ENCODE peak calls at places on chromosome 18, in eight cellular contexts. K, L, U, T, Q, D, V and A are unnamed samples. For H3K4me1, the result is how much of the 10 kb centered on the place peaks cover.

GRCh38 chr18:77129150-77129551 is 3.4 kb downstream of the MBP start:
- DNase-seq in K (peak), L (no peak), U (no peak), T (no peak), Q (no peak), D (no peak), V (no peak), A (no peak)

GRCh38 chr18:6326566-6326965 is 88.1 kb downstream of the L3MBTL4 start:
- DNase-seq in K (no peak), L (no peak), U (no peak), T (no peak), Q (no peak), D (no peak), V (no peak), A (no peak)

GRCh38 chr18:48877941-48878340 is 72.8 kb downstream of the SMAD7 start:
- DNase-seq in K (no peak), L (peak), U (peak), T (no peak), Q (no peak), D (no peak), V (no peak), A (no peak)

GRCh38 chr18:63705401-63705800 is 2.6 kb downstream of the SERPINB11 start:
- DNase-seq in K (no peak), L (no peak), U (no peak), T (no peak), Q (no peak), D (no peak), V (no peak), A (no peak)

GRCh38 chr18:26429535-26429934 is 118.8 kb downstream of the KCTD1 start:
- DNase-seq in K (peak), L (no peak), U (no peak), T (peak), Q (no peak), D (no peak), V (peak), A (no peak)

GRCh38 chr18:35289293-35290069 is 548 bp downstream of the ZSCAN30 start:
- DNase-seq in K (peak), L (no peak), U (peak), T (no peak), Q (peak), D (peak), V (no peak), A (peak)

GRCh38 chr18:25786778-25787177 is 303.6 kb downstream of the SS18 start:
- DNase-seq in K (peak), L (no peak), U (no peak), T (no peak), Q (no peak), D (no peak), V (no peak), A (no peak)

GRCh38 chr18:49727816-49728215 is 85.5 kb downstream of the ACAA2 start:
- DNase-seq in K (no peak), L (no peak), U (no peak), T (no peak), Q (no peak), D (no peak), V (no peak), A (no peak)

GRCh38 chr18:44450220-44450619 is 230.5 kb upstream of the SETBP1 start:
- DNase-seq in K (no peak), L (no peak), U (no peak), T (no peak), Q (no peak), D (no peak), V (no peak), A (no peak)

GRCh38 chr18:30044496-30044895 is 998.0 kb downstream of the DSC3 start:
- DNase-seq in K (no peak), L (no peak), U (no peak), T (no peak), Q (no peak), D (no peak), V (no peak), A (no peak)

GRCh38 chr18:76985156-76985950 is 147.2 kb downstream of the MBP start:
- DNase-seq in K (no peak), L (peak), U (no peak), T (no peak), Q (no peak), D (no peak), V (no peak), A (no peak)

GRCh38 chr18:35246831-35247230 is 6.0 kb downstream of the ZNF397 start:
- DNase-seq in K (no peak), L (no peak), U (no peak), T (no peak), Q (no peak), D (no peak), V (no peak), A (no peak)

GRCh38 chr18:78582898-78583738 is 396.5 kb upstream of the SALL3 start:
- DNase-seq in K (no peak), L (no peak), U (no peak), T (no peak), Q (no peak), D (no peak), V (no peak), A (no peak)

GRCh38 chr18:23573948-23574431 is 12.3 kb downstream of the NPC1 start:
- DNase-seq in K (peak), L (no peak), U (no peak), T (no peak), Q (no peak), D (no peak), V (no peak), A (no peak)

GRCh38 chr18:79397830-79398761 is 2.4 kb downstream of the NFATC1 start:
- DNase-seq in K (no peak), L (peak), U (peak), T (no peak), Q (no peak), D (no peak), V (no peak), A (no peak)

GRCh38 chr18:37286801-37287200 is 278.8 kb downstream of the CELF4 start:
- DNase-seq in K (no peak), L (no peak), U (no peak), T (no peak), Q (no peak), D (no peak), V (no peak), A (no peak)

GRCh38 chr18:2656237-2657042 is 914 bp downstream of the SMCHD1 start:
- DNase-seq in K (peak), L (peak), U (peak), T (peak), Q (peak), D (peak), V (peak), A (peak)

GRCh38 chr18:33594799-33595198 is 16.8 kb downstream of the ASXL3 start:
- DNase-seq in K (peak), L (no peak), U (no peak), T (no peak), Q (no peak), D (no peak), V (no peak), A (no peak)

GRCh38 chr18:858016-858415 is 46.0 kb upstream of the YES1 start:
- DNase-seq in K (no peak), L (no peak), U (no peak), T (no peak), Q (no peak), D (no peak), V (no peak), A (no peak)

GRCh38 chr18:813405-814071 is 1.5 kb upstream of the YES1 start:
- DNase-seq in K (no peak), L (no peak), U (no peak), T (no peak), Q (no peak), D (no peak), V (no peak), A (no peak)

GRCh38 chr18:62637807-62638687 is 77.3 kb upstream of the PHLPP1 start:
- DNase-seq in K (peak), L (no peak), U (no peak), T (peak), Q (peak), D (peak), V (no peak), A (peak)

GRCh38 chr18:69974365-69974764 is 26.7 kb upstream of the CD226 start:
- DNase-seq in K (peak), L (no peak), U (no peak), T (no peak), Q (no peak), D (no peak), V (no peak), A (no peak)

GRCh38 chr18:24176727-24177416 is 38.0 kb downstream of the CABYR start:
- DNase-seq in K (peak), L (peak), U (peak), T (peak), Q (peak), D (peak), V (peak), A (peak)

DNA sequence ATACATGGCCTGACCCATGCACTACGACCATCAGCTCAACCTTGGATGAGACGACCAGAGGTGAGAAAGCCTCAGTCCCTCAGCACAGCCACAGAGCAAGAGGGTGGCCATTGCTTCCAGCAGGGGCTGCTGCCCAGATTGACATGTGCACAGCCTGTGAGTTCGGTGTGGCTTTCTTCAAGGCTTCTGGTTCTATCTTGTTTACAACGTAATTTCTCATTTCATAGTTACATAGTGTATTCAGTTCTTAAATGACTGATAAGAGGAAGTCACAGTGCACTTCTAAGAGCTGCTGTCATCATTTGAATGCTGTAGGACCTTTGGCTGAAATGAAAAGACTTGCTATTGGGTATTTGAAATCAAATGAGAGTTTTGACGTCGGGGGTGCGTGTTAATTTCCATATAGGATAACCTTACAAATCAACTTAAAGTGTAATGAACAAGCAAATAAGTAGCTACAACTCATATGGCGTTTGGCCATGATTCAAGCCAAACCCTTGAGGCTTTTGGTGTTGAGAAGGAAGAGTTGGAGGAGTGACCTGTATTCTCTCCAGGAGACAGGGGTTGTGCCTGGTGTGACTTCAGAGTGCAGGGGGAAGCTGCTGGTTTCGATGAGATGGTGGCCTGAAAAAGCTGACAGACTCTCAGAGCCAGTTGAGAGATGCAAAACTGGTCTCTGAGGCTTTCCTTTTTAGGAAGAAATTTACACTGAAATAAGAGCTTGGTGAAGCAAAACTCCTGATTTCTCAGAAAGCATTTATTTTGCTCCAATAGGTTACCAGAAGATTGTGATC is 51.0 kb downstream of the TSHZ1 start:
- DNase-seq in K (no peak), L (no peak), U (no peak), T (no peak), Q (no peak), D (no peak), V (no peak), A (no peak)
- TF ChIP-seq POLR2A in K (no peak), L (no peak), U (no peak), T (no peak), Q (no peak), D (no peak), V (no peak), A (no peak)

GRCh38 chr18:7754258-7754657 is 187.1 kb downstream of the PTPRM start:
- DNase-seq in K (peak), L (no peak), U (no peak), T (no peak), Q (no peak), D (no peak), V (no peak), A (no peak)
- H3K4me3 ChIP-seq in K (no peak), L (no peak), U (no peak), T (peak), Q (no peak), D (no peak), V (no peak), A (no peak)

GRCh38 chr18:41745166-41746049 is 209.6 kb upstream of the PIK3C3 start:
- DNase-seq in K (peak), L (no peak), U (no peak), T (peak), Q (peak), D (peak), V (no peak), A (peak)
- H3K4me1 ChIP-seq in K (under half), L (under half), U (under half), T (under half), Q (under half), D (under half), V (under half), A (under half)

DNA sequence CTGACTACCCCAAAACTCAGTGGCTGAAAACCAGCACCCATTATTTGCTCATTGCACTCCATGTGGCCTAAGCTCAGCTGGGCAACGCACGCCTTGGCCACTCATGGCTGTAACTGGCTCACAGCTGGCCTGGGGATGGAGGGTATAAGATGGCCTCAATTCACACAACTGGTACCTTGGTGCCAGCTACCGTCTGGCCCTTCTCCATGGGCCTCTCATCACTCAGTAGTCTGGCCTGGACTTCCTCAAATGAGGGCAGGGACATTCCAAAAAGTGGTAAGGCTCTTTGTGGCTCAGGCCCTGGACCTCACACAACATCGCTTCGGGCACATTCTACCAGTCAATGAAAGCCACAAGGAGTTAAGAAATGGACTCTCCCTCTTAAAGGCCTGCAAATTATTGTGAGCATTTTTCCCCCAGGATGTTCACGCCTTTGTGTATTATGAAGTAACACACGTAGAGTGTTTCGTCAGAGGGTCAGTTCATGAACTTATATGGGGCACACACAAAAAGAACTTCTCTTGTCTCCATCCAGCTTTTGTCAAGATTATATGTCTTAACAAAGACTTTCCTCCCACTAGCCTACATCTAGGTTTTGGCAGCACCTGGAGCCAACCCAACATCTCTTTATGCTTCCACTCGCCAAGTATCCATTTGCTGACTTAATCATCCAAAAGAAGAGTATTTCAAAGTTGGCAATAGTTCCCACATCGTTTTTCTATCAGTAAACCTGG is 145.2 kb downstream of the CCBE1 start:
- DNase-seq in K (no peak), L (no peak), U (no peak), T (no peak), Q (no peak), D (no peak), V (no peak), A (no peak)
- TF ChIP-seq POLR2A in K (no peak), L (no peak), U (no peak), T (no peak), Q (no peak), D (no peak), V (no peak), A (no peak)